ENCODE peak calls at places on chromosomes 5 and 9, in ten cellular contexts. Z is ovary, I is sigmoid colon, C is lung, A is HCT116, M is K562, U is left ventricle myocardium inferior, T is keratinocyte, L is pancreas, H is PC-3. F is an unnamed sample. For H3K4me1, the result is how much of the 10 kb centered on the place peaks cover.

GRCh38 chr5:143652104-143652700 is 159.8 kb upstream of the HMHB1 start:
- DNase-seq in Z (no peak), I (no peak), C (no peak), A (no peak), M (no peak), U (no peak), T (no peak), L (no peak), H (no peak), F (no peak)

GRCh38 chr5:150582281-150582791 is 58.1 kb upstream of the SYNPO start:
- DNase-seq in Z (peak), I (peak), C (no peak), A (no peak), M (no peak), U (peak), T (no peak), L (peak), H (no peak), F (no peak)

GRCh38 chr5:138465288-138466057 is at the start of gene EGR1:
- DNase-seq in Z (peak), I (peak), C (peak), A (peak), M (peak), U (peak), T (no peak), L (peak), H (peak), F (peak)

GRCh38 chr9:128007566-128008138 is 26.9 kb upstream of the EEIG1 start:
- DNase-seq in Z (no peak), I (no peak), C (peak), A (peak), M (peak), U (peak), T (no peak), L (peak), H (peak), F (peak)

GRCh38 chr9:23291001-23291400 is 535.0 kb downstream of the ELAVL2 start:
- DNase-seq in Z (no peak), I (no peak), C (no peak), A (no peak), M (no peak), U (no peak), T (no peak), L (no peak), H (no peak), F (no peak)

GRCh38 chr9:121123816-121124536 is 49.2 kb downstream of the CNTRL start:
- DNase-seq in Z (no peak), I (no peak), C (no peak), A (no peak), M (no peak), U (no peak), T (no peak), L (no peak), H (no peak), F (no peak)

GRCh38 chr5:40568548-40568947 is 111.2 kb upstream of the PTGER4 start:
- DNase-seq in Z (no peak), I (no peak), C (no peak), A (no peak), M (no peak), U (no peak), T (no peak), L (no peak), H (no peak), F (no peak)

GRCh38 chr9:111287127-111287526 is 42.9 kb downstream of the OR2K2 start:
- DNase-seq in Z (no peak), I (no peak), C (no peak), A (peak), M (no peak), U (no peak), T (no peak), L (no peak), H (peak), F (no peak)

GRCh38 chr5:52800394-52801213 is 12.9 kb downstream of the ITGA1 start:
- DNase-seq in Z (peak), I (peak), C (peak), A (no peak), M (peak), U (peak), T (no peak), L (peak), H (peak), F (peak)

GRCh38 chr5:135033026-135033861 is 784 bp downstream of the PITX1 start:
- DNase-seq in Z (no peak), I (no peak), C (no peak), A (no peak), M (peak), U (peak), T (no peak), L (no peak), H (peak), F (peak)

GRCh38 chr9:99720455-99721050 is 101.1 kb upstream of the NR4A3 start:
- DNase-seq in Z (no peak), I (no peak), C (no peak), A (no peak), M (no peak), U (no peak), T (no peak), L (no peak), H (no peak), F (no peak)

GRCh38 chr9:3696368-3696767 is 170.6 kb upstream of the RFX3 start:
- DNase-seq in Z (no peak), I (no peak), C (no peak), A (no peak), M (no peak), U (no peak), T (no peak), L (no peak), H (no peak), F (no peak)

GRCh38 chr5:72472666-72473422 is 34.4 kb downstream of the ZNF366 start:
- DNase-seq in Z (no peak), I (no peak), C (no peak), A (no peak), M (no peak), U (no peak), T (no peak), L (no peak), H (peak), F (no peak)

GRCh38 chr5:1516615-1517601 is 6.9 kb downstream of the LPCAT1 start:
- DNase-seq in Z (peak), I (peak), C (peak), A (no peak), M (no peak), U (peak), T (no peak), L (no peak), H (peak), F (peak)

GRCh38 chr5:14491015-14491414 is 90.6 kb upstream of the OTULINL start:
- DNase-seq in Z (no peak), I (no peak), C (no peak), A (no peak), M (no peak), U (peak), T (no peak), L (no peak), H (no peak), F (no peak)

GRCh38 chr9:93861736-93862358 is 93.3 kb downstream of the BARX1 start:
- DNase-seq in Z (no peak), I (no peak), C (no peak), A (no peak), M (no peak), U (no peak), T (no peak), L (no peak), H (no peak), F (no peak)

GRCh38 chr5:88833371-88834107 is 49.4 kb downstream of the MEF2C start:
- DNase-seq in Z (peak), I (peak), C (no peak), A (no peak), M (no peak), U (peak), T (no peak), L (no peak), H (no peak), F (peak)

GRCh38 chr9:93807166-93808013 is 147.8 kb downstream of the BARX1 start:
- DNase-seq in Z (no peak), I (no peak), C (peak), A (no peak), M (no peak), U (no peak), T (no peak), L (no peak), H (no peak), F (no peak)

GRCh38 chr5:66620711-66621110 is 24.5 kb downstream of the MAST4 start:
- DNase-seq in Z (no peak), I (no peak), C (no peak), A (no peak), M (no peak), U (no peak), T (no peak), L (no peak), H (no peak), F (no peak)

GRCh38 chr5:43208658-43209057 is 16.6 kb downstream of the NIM1K start:
- DNase-seq in Z (no peak), I (no peak), C (no peak), A (no peak), M (no peak), U (no peak), T (no peak), L (no peak), H (no peak), F (no peak)

GRCh38 chr5:103847060-103847459 is 284.5 kb upstream of the NUDT12 start:
- DNase-seq in Z (no peak), I (no peak), C (no peak), A (no peak), M (no peak), U (no peak), T (peak), L (no peak), H (peak), F (no peak)

DNA sequence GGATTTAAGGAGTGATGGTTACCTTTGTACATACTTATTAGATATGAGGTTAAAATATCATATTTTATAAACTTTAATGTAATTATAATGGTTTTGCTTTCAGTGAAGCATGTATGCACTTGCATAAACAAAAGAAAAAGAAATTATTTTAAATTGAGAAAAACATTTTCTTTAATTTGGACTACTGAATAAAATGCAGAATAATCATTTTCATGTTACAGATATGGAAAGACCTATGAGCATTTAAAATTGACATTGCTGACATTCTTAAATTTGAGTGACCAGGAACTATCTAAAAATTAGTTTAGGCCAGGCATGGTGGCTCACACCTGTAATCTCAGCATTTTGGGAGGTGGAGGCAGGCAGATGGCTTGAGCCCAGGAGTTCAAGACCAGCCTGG is 49.2 kb downstream of the LIX1 start:
- DNase-seq in Z (no peak), I (no peak), C (no peak), A (no peak), M (no peak), U (no peak), T (no peak), L (no peak), H (no peak), F (no peak)
- H3K4me1 ChIP-seq in Z (under half), I (under half), C (under half), A (under half), M (under half), U (under half), T (under half), L (under half), H (under half), F (under half)

GRCh38 chr9:35733109-35733541 is 659 bp downstream of the CREB3 start:
- DNase-seq in Z (no peak), I (no peak), C (peak), A (peak), M (peak), U (no peak), T (peak), L (no peak), H (peak), F (peak)
- TF ChIP-seq CTCF in Z (no peak), I (no peak), C (no peak), A (no peak), M (no peak), U (no peak), T (peak), L (no peak), H (peak), F (no peak)

GRCh38 chr5:177328545-177329231 is 17.0 kb upstream of the MXD3 start:
- DNase-seq in Z (peak), I (no peak), C (no peak), A (no peak), M (no peak), U (peak), T (no peak), L (no peak), H (no peak), F (no peak)
- H3K27ac ChIP-seq in Z (no peak), I (no peak), C (no peak), A (no peak), M (no peak), U (no peak), T (no peak), L (peak), H (no peak), F (no peak)

GRCh38 chr9:69132391-69132790 is 41.7 kb upstream of the TJP2 start:
- DNase-seq in Z (no peak), I (no peak), C (no peak), A (no peak), M (no peak), U (no peak), T (no peak), L (no peak), H (no peak), F (no peak)

GRCh38 chr9:69131682-69132081 is 42.4 kb upstream of the TJP2 start:
- DNase-seq in Z (no peak), I (peak), C (no peak), A (no peak), M (no peak), U (no peak), T (peak), L (no peak), H (peak), F (no peak)

GRCh38 chr9:69136185-69136584 is 37.9 kb upstream of the TJP2 start:
- DNase-seq in Z (no peak), I (no peak), C (no peak), A (no peak), M (no peak), U (no peak), T (no peak), L (no peak), H (no peak), F (no peak)

GRCh38 chr9:69134412-69134811 is 39.7 kb upstream of the TJP2 start:
- DNase-seq in Z (no peak), I (no peak), C (peak), A (no peak), M (no peak), U (no peak), T (no peak), L (no peak), H (no peak), F (no peak)

DNA sequence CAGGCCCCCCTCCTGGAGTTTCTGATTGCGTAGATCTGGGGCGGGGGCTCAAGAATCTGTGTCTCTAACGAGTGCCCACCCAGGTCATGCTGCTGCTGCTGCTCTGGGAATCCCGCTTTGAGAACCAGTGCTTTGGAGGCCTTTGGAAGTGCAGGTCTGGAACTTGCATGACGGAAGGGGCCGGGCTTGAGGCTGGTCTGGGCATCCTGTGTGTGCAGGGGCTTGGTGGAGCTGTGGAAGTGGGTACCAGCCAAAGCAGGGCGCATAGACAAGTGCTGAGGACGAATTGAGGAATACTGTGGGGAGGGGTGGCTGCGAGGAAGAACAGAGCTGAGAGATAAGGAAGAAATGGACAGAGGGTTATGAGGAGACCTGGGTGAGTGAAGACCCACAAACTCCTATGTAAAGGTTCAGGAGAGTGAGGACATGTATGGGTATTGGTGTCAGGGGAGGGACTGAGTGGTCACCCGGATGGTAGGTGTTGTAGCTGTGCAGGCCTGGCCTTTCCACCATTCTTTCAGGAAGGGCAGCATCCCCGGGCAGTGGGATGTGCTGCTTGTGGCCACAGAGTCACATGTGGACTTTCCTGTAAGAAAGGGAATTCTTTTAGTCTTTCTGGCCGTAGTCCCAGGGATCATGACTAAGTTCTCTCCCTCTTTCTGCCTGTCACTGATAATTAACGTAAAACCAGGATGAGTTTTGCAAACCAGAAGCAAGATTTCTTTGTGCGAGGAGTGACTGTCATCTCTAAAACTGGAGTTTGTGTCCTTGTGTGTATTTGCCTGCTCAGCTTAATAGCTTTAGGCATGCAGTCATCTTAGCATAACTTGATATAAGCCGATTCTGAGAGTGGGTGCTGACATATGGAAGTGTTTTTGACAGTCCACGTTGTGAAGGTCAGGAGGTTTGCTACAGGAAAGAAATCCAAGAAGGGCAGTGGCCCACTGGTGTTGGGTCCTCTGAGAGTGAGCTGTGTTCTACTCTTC is 43.3 kb upstream of the TJP2 start:
- DNase-seq in Z (no peak), I (no peak), C (no peak), A (no peak), M (no peak), U (no peak), T (no peak), L (no peak), H (peak), F (no peak)
- H3K4me1 ChIP-seq in Z (under half), I (under half), C (under half), A (under half), M (under half), U (half or more), T (under half), L (under half), H (under half), F (under half)

GRCh38 chr5:165143727-165144210 is 1638.3 kb downstream of the MAT2B start:
- DNase-seq in Z (no peak), I (no peak), C (no peak), A (no peak), M (no peak), U (no peak), T (no peak), L (no peak), H (no peak), F (no peak)

DNA sequence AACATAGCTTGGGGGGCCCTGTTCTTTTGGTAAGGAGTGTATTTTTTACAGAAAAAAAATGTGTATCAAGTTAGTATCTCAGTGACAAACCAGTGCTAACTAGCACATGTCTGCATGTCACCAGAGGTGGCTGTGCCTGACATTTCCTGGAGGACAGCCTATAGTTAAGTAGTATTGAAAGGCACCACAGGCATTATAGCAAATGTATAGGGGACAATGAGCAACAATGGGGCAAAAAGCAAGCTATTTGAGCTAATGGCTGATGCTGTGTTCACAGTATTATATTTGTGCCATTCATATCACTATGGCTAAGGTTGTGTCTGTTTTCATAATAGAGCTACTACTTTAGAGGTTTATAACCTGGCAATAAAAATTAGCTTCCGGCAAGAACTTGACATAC is 1644.0 kb downstream of the MAT2B start:
- DNase-seq in Z (no peak), I (no peak), C (no peak), A (no peak), M (no peak), U (no peak), T (no peak), L (no peak), H (no peak), F (no peak)
- TF ChIP-seq CTCF in Z (no peak), I (no peak), C (no peak), A (no peak), M (no peak), U (no peak), T (no peak), L (no peak), H (no peak), F (no peak)

GRCh38 chr9:131999692-132000551 is 79.7 kb downstream of the MED27 start:
- DNase-seq in Z (no peak), I (no peak), C (no peak), A (no peak), M (peak), U (no peak), T (peak), L (no peak), H (peak), F (no peak)
- H3K27ac ChIP-seq in Z (no peak), I (no peak), C (no peak), A (no peak), M (no peak), U (no peak), T (peak), L (no peak), H (peak), F (no peak)

DNA sequence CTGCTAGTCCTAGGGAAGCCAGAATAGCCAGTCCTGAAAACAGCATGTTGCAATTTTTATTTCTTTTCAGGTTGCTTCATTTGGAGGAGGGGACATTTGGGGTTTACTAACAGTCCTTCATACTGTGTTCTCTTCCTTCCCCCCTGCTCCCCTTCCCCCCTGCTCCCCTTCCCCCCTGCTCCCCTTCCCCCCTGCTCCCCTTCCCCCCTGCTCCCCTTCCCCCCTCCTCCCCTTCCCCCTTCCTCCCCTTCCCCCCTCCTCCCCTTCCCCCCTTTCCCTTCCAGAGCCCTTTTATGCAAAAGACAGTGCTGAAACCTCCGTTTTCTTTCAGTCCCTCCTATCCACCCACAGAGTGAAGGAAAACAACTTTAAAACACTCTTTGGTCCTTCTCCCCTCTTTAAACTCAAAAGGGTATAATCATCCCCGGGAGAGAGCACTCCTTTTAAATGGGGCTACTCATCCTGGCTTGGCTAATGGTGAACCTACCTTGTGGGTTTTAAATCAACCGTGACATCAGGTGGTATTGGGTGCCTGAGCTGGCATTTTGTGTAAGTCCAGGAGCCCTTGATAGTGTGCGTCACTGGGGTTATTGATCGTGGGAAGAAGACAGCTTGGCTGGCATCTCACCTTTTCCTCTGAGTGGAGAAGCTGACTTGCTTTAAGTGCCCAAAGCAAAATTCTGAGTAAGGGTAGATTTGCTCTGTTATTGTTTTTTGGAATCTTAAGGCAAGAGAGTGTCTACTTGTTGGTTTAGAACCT is 2.6 kb downstream of the LARP1 start:
- DNase-seq in Z (no peak), I (no peak), C (no peak), A (no peak), M (no peak), U (no peak), T (no peak), L (peak), H (peak), F (peak)
- H3K4me1 ChIP-seq in Z (under half), I (half or more), C (under half), A (under half), M (under half), U (half or more), T (under half), L (half or more), H (under half), F (half or more)

DNA sequence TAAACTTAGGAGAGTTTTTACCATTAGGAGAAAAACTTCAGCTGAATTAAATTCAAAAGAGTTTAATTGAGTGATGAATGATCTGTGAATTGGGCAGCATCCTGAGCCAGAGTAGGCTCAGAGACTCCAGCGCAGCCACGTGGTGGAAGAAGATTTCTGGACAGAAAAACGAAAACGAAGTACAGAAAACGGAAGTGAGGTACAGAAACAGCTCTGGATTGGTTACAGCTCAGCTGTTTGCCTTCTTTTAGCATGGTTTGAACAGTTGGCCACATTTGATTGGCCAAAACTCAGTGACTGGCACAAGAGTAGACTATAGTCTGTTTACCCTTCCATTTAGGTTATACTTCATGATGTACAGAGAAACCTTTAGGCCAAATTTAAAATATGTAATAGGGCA is 69.2 kb upstream of the PLPP1 start:
- DNase-seq in Z (no peak), I (no peak), C (no peak), A (no peak), M (no peak), U (no peak), T (no peak), L (no peak), H (no peak), F (no peak)
- TF ChIP-seq CTCF in Z (no peak), I (no peak), C (no peak), A (no peak), M (no peak), U (no peak), T (no peak), L (no peak), H (no peak), F (no peak)